ENCODE peak calls at places on chromosomes 16 and 17, in eight cellular contexts. X is adrenal gland; F is iPS-NIHi11; J is colonic mucosa; V is stimulated activated CD4-positive, alpha-beta T cell treated with anti-CD3 and anti-CD28 coated beads, Interleukin-12 subunit alpha, Interleukin-12 subunit beta, amount 100 ng/mL, for 48 hours; Y is activated CD4-positive, alpha-beta T cell treated with anti-CD3 and anti-CD28 coated beads, Interleukin-2, amount 50 U/mL, for 1 hour; R is H54; Z is HT1080. G is an unnamed sample.

GRCh38 chr17:33292184-33292980 is 713 bp downstream of the ASIC2 start:
- DNase-seq in J (peak; percentile 62), R (no peak), V (no peak), Y (no peak), Z (no peak), X (no peak), F (peak; percentile 73), G (no peak)

GRCh38 chr17:78715000-78715771 is 66.9 kb downstream of the CYTH1 start:
- DNase-seq in Y (no peak), J (no peak), F (no peak), Z (no peak), R (no peak), X (no peak), V (no peak), G (no peak)

GRCh38 chr17:50064253-50064991 is 8.5 kb downstream of the ITGA3 start:
- DNase-seq in Z (peak; percentile 99), X (peak; percentile 78), J (no peak), V (no peak), R (peak; percentile 88), Y (no peak), F (no peak), G (peak; percentile 98)

GRCh38 chr17:80109066-80109618 is 7.8 kb downstream of the GAA start:
- DNase-seq in V (no peak), F (no peak), X (peak; percentile 5), R (no peak), J (no peak), Y (no peak), Z (no peak), G (no peak)

GRCh38 chr16:51167170-51167710 is 16.2 kb upstream of the SALL1 start:
- DNase-seq in Y (no peak), X (no peak), F (no peak), R (no peak), J (no peak), V (no peak), Z (no peak), G (no peak)

GRCh38 chr17:49447603-49448325 is 33.1 kb upstream of the PHB1 start:
- DNase-seq in Z (no peak), R (no peak), V (no peak), Y (no peak), F (no peak), X (peak; percentile 35), J (no peak), G (no peak)

GRCh38 chr17:7340179-7340578 is 3.9 kb downstream of the ACAP1 start:
- DNase-seq in F (no peak), Z (no peak), R (no peak), J (no peak), V (no peak), Y (no peak), X (no peak), G (no peak)

GRCh38 chr16:10016761-10017160 is 165.5 kb downstream of the GRIN2A start:
- DNase-seq in J (no peak), V (no peak), Z (no peak), Y (no peak), X (no peak), F (no peak), R (no peak), G (no peak)

GRCh38 chr17:67605259-67605912 is 112.3 kb upstream of the NOL11 start:
- DNase-seq in Y (no peak), V (no peak), F (no peak), R (no peak), J (no peak), Z (no peak), X (peak; percentile 83), G (no peak)

GRCh38 chr17:5562172-5562571 is 22.1 kb downstream of the NLRP1 start:
- DNase-seq in R (no peak), V (no peak), F (no peak), J (no peak), Y (no peak), X (no peak), Z (no peak), G (no peak)

GRCh38 chr17:58272367-58273280 is 8.1 kb downstream of the MPO start:
- DNase-seq in Z (no peak), F (no peak), V (no peak), R (no peak), J (no peak), Y (no peak), X (no peak), G (no peak)

GRCh38 chr16:28063047-28063521 is 430 bp downstream of the GSG1L start:
- DNase-seq in X (no peak), F (peak; percentile 70), J (no peak), R (no peak), Z (no peak), Y (no peak), V (no peak), G (no peak)

GRCh38 chr17:38885044-38885727 is 15.3 kb downstream of the LASP1 start:
- DNase-seq in F (no peak), Y (no peak), R (no peak), X (no peak), V (no peak), J (no peak), Z (no peak), G (no peak)

GRCh38 chr16:46688101-46688656 is 799 bp downstream of the VPS35 start:
- DNase-seq in J (peak; percentile 53), R (no peak), F (no peak), V (no peak), X (peak; percentile 41), Y (no peak), Z (no peak), G (no peak)

GRCh38 chr16:56679813-56680212 is 2.5 kb upstream of the MT1X start:
- DNase-seq in R (no peak), F (no peak), Y (no peak), J (no peak), V (no peak), Z (peak; percentile 47), X (peak; percentile 77), G (peak; percentile 49)

GRCh38 chr16:82681592-82681991 is 54.8 kb downstream of the CDH13 start:
- DNase-seq in R (no peak), X (no peak), V (no peak), F (no peak), Y (no peak), Z (no peak), J (no peak), G (no peak)

GRCh38 chr17:18038149-18038850 is 668 bp downstream of the ATPAF2 start:
- DNase-seq in V (peak; percentile 29), R (no peak), Z (peak; percentile 21), Y (no peak), F (no peak), X (no peak), J (no peak), G (no peak)

GRCh38 chr16:87012954-87013938 is 303.9 kb downstream of the C16orf95 start:
- DNase-seq in R (no peak), V (no peak), Z (no peak), J (no peak), F (no peak), Y (no peak), X (peak; percentile 10), G (no peak)

GRCh38 chr17:29099527-29099926 is 56.6 kb downstream of the PIPOX start:
- DNase-seq in Z (no peak), R (no peak), F (no peak), V (no peak), J (no peak), X (no peak), Y (no peak), G (no peak)

GRCh38 chr16:22787456-22788189 is 26.3 kb upstream of the HS3ST2 start:
- DNase-seq in R (peak; percentile 17), V (no peak), F (no peak), Z (peak; percentile 98), X (no peak), J (no peak), Y (no peak), G (peak; percentile 98)

GRCh38 chr17:79993390-79994221 is 42.1 kb downstream of the TBC1D16 start:
- DNase-seq in Y (peak; percentile 28), X (peak; percentile 87), J (peak; percentile 78), Z (no peak), R (peak; percentile 95), V (no peak), F (peak; percentile 51), G (peak; percentile 93)

GRCh38 chr17:79946352-79947231 is 89.1 kb downstream of the TBC1D16 start:
- DNase-seq in F (no peak), J (peak; percentile 15), R (no peak), Y (no peak), V (no peak), X (no peak), Z (no peak), G (no peak)

GRCh38 chr17:66537518-66537917 is 235.1 kb downstream of the PRKCA start:
- DNase-seq in V (no peak), Y (no peak), J (no peak), F (no peak), R (no peak), Z (no peak), X (no peak), G (no peak)

GRCh38 chr16:48836641-48837040 is 226.7 kb upstream of the N4BP1 start:
- DNase-seq in Y (no peak), R (no peak), J (no peak), X (no peak), V (no peak), F (no peak), Z (no peak), G (no peak)

GRCh38 chr17:57868007-57868774 is 18.3 kb upstream of the MRPS23 start:
- DNase-seq in R (peak; percentile 99), X (peak; percentile 87), F (peak; percentile 84), J (peak; percentile 48), Z (peak; percentile 97), Y (no peak), V (no peak), G (peak; percentile 98)

GRCh38 chr17:4440690-4441686 is 7.2 kb downstream of the SPNS3 start:
- DNase-seq in X (no peak), Y (no peak), F (no peak), V (no peak), J (no peak), R (no peak), Z (no peak), G (no peak)

GRCh38 chr16:82585675-82586074 is 41.1 kb upstream of the CDH13 start:
- DNase-seq in F (no peak), Y (no peak), X (no peak), Z (peak; percentile 84), J (no peak), V (no peak), R (peak; percentile 41), G (no peak)

GRCh38 chr16:8866118-8866883 is 2.5 kb downstream of the CARHSP1 start:
- DNase-seq in X (peak; percentile 74), J (peak; percentile 69), V (no peak), Z (no peak), Y (no peak), F (peak; percentile 79), R (no peak), G (no peak)